ENCODE peak calls at places on chromosomes 12 and 14, in nine cellular contexts. G is CD8-positive, alpha-beta T cell; I is kidney glomerular epithelial cell; H is HT-29; N is lung microvascular endothelial cell; B is stimulated activated CD4-positive, alpha-beta T cell treated with anti-CD3 and anti-CD28 coated beads, Interleukin-12 subunit alpha, Interleukin-12 subunit beta, amount 100 ng/mL, for 24 hours; F is substantia nigra; J is bronchial epithelial cell; C is T-helper 1 cell. L is an unnamed sample.

GRCh38 chr14:93984987-93985410 is 8.6 kb upstream of the ASB2 start:
- DNase-seq in C (no peak), I (peak), B (no peak), F (peak), G (no peak), H (peak), J (peak), N (peak), L (peak)

GRCh38 chr12:102976609-102977280 is 19.3 kb downstream of the ASCL1 start:
- DNase-seq in B (no peak), C (no peak), N (no peak), F (no peak), J (no peak), G (no peak), H (no peak), I (no peak), L (no peak)

GRCh38 chr12:68951652-68952051 is 18.7 kb upstream of the CPM start:
- DNase-seq in I (no peak), C (no peak), N (no peak), B (no peak), J (no peak), F (peak), H (no peak), G (no peak), L (no peak)

GRCh38 chr14:55077691-55078151 is 26.3 kb downstream of the MAPK1IP1L start:
- DNase-seq in F (no peak), J (peak), G (no peak), H (peak), C (no peak), N (no peak), I (no peak), B (no peak), L (no peak)

GRCh38 chr14:94890755-94891154 is 120.8 kb upstream of the GSC start:
- DNase-seq in J (no peak), F (no peak), B (no peak), N (no peak), C (no peak), G (no peak), H (no peak), I (no peak), L (no peak)

GRCh38 chr14:64734990-64735389 is 30.8 kb downstream of the PLEKHG3 start:
- DNase-seq in B (no peak), G (no peak), C (no peak), I (no peak), N (no peak), F (no peak), J (no peak), H (no peak), L (no peak)

GRCh38 chr12:116818341-116818856 is 62.8 kb downstream of the HRK start:
- DNase-seq in J (no peak), H (no peak), G (peak), I (no peak), C (no peak), N (peak), B (no peak), F (no peak), L (no peak)

GRCh38 chr14:94602722-94603121 is 9.5 kb upstream of the SERPINA3 start:
- DNase-seq in G (no peak), B (no peak), N (no peak), I (no peak), C (no peak), H (no peak), F (no peak), J (no peak), L (no peak)

GRCh38 chr12:92356405-92356804 is 210.8 kb upstream of the BTG1 start:
- DNase-seq in I (no peak), J (peak), B (no peak), F (no peak), G (no peak), H (no peak), C (no peak), N (no peak), L (no peak)

GRCh38 chr12:1800646-1801284 is 19.6 kb upstream of the LRTM2 start:
- DNase-seq in I (no peak), B (no peak), N (no peak), H (peak), F (no peak), G (no peak), C (no peak), J (no peak), L (no peak)

GRCh38 chr12:46664771-46665287 is 161.0 kb downstream of the SLC38A4 start:
- DNase-seq in C (no peak), I (peak), G (no peak), B (no peak), N (peak), F (no peak), J (peak), H (peak), L (no peak)

GRCh38 chr14:97771340-97772045 is 974.3 kb downstream of the VRK1 start:
- DNase-seq in C (no peak), F (no peak), I (no peak), H (no peak), N (no peak), J (peak), B (no peak), G (no peak), L (no peak)

GRCh38 chr12:89756638-89757321 is 48.1 kb upstream of the ATP2B1 start:
- DNase-seq in B (no peak), N (peak), F (no peak), H (peak), J (peak), I (peak), G (no peak), C (no peak), L (no peak)

GRCh38 chr12:46370792-46371717 is 1.5 kb downstream of the SLC38A2 start:
- DNase-seq in F (peak), H (peak), C (peak), I (peak), G (peak), N (peak), J (no peak), B (peak), L (peak)

GRCh38 chr14:45249847-45250575 is 3.0 kb downstream of the MIS18BP1 start:
- DNase-seq in B (no peak), N (peak), I (no peak), F (no peak), G (no peak), J (no peak), C (no peak), H (no peak), L (no peak)

GRCh38 chr12:71838661-71839060 is 898 bp upstream of the TBC1D15 start:
- DNase-seq in C (no peak), H (no peak), G (no peak), B (no peak), N (no peak), I (no peak), F (no peak), J (no peak), L (no peak)

GRCh38 chr14:105123981-105124836 is 44.4 kb downstream of the JAG2 start:
- DNase-seq in I (no peak), B (no peak), G (no peak), H (no peak), N (no peak), F (no peak), J (no peak), C (no peak), L (no peak)

GRCh38 chr14:23402296-23403138 is 5.6 kb downstream of the MYH6 start:
- DNase-seq in F (no peak), G (no peak), J (no peak), H (no peak), N (no peak), B (no peak), I (no peak), C (no peak), L (no peak)

GRCh38 chr14:66216763-66217162 is 269.4 kb upstream of the CCDC196 start:
- DNase-seq in G (no peak), J (no peak), I (no peak), B (no peak), N (no peak), C (no peak), H (no peak), F (no peak), L (no peak)

GRCh38 chr12:104670439-104671406 is 214.0 kb downstream of the CHST11 start:
- DNase-seq in F (no peak), J (no peak), N (no peak), I (no peak), G (no peak), H (peak), B (no peak), C (no peak), L (no peak)

GRCh38 chr14:32567543-32568384 is 238.7 kb downstream of the AKAP6 start:
- DNase-seq in C (no peak), I (peak), G (no peak), F (no peak), J (peak), H (no peak), B (no peak), N (no peak), L (no peak)

GRCh38 chr14:32313977-32314376 is 15.1 kb upstream of the AKAP6 start:
- DNase-seq in I (no peak), F (no peak), C (no peak), B (no peak), N (no peak), J (no peak), H (no peak), G (no peak), L (no peak)

GRCh38 chr12:28536088-28536487 is 345.8 kb downstream of the CCDC91 start:
- DNase-seq in F (no peak), I (no peak), B (no peak), G (no peak), N (no peak), J (peak), H (no peak), C (no peak), L (no peak)

GRCh38 chr14:92513966-92514843 is 624 bp downstream of the RIN3 start:
- DNase-seq in J (no peak), F (no peak), N (peak), B (peak), C (peak), G (peak), I (no peak), H (no peak), L (no peak)

GRCh38 chr12:89859513-89860220 is 151.0 kb upstream of the ATP2B1 start:
- DNase-seq in H (no peak), N (no peak), J (no peak), F (no peak), I (no peak), B (no peak), G (no peak), C (no peak), L (no peak)

GRCh38 chr12:26360062-26360461 is 164.7 kb downstream of the SSPN start:
- DNase-seq in J (no peak), G (no peak), C (no peak), H (no peak), F (peak), N (no peak), I (no peak), B (no peak), L (no peak)

GRCh38 chr12:65828711-65829339 is 4.5 kb downstream of the HMGA2 start:
- DNase-seq in C (no peak), B (no peak), I (no peak), N (peak), G (no peak), J (no peak), H (no peak), F (no peak), L (no peak)

GRCh38 chr14:101857226-101857625 is 95.7 kb downstream of the PPP2R5C start:
- DNase-seq in F (no peak), G (no peak), B (no peak), I (no peak), C (no peak), N (no peak), H (peak), J (peak), L (no peak)

GRCh38 chr14:100577321-100577985 is 9.8 kb downstream of the BEGAIN start:
- DNase-seq in I (no peak), J (no peak), F (no peak), C (no peak), H (no peak), G (no peak), N (no peak), B (no peak), L (no peak)

GRCh38 chr14:34203271-34203722 is 252.4 kb upstream of the EGLN3 start:
- DNase-seq in I (no peak), J (peak), N (no peak), F (no peak), B (no peak), H (peak), C (no peak), G (no peak), L (no peak)

GRCh38 chr12:57049890-57050289 is at the start of gene MYO1A:
- DNase-seq in J (no peak), F (no peak), H (peak), N (peak), C (no peak), B (no peak), I (no peak), G (no peak), L (no peak)

GRCh38 chr12:51972849-51973273 is 21.4 kb downstream of the ACVR1B start:
- DNase-seq in B (peak), C (peak), N (peak), J (peak), F (peak), G (peak), I (no peak), H (no peak), L (no peak)

GRCh38 chr14:54754623-54755386 is 147.8 kb downstream of the GCH1 start:
- DNase-seq in B (no peak), J (no peak), I (no peak), F (no peak), C (no peak), N (no peak), G (no peak), H (no peak), L (no peak)

GRCh38 chr14:55572578-55572977 is 7.4 kb upstream of the KTN1 start:
- DNase-seq in H (no peak), G (no peak), B (no peak), J (peak), I (no peak), F (no peak), N (peak), C (no peak), L (no peak)

L was measured in neural crest cell.